ENCODE peak calls at places on chromosomes 11 and 22, in five cellular contexts. One of them, this sample, is unnamed.

GRCh38 chr11:112999518-112999917 is 38.3 kb downstream of the NCAM1 start:
- DNase-seq in pancreas: no peak
- DNase-seq in tibial nerve: no peak
- DNase-seq in A549: no peak
- DNase-seq in type B pancreatic cell: no peak
- DNase-seq in this sample: no peak

GRCh38 chr11:134532921-134533421 is 120.9 kb upstream of the B3GAT1 start:
- DNase-seq in pancreas: no peak
- DNase-seq in tibial nerve: no peak
- DNase-seq in A549: no peak
- DNase-seq in type B pancreatic cell: peak; percentile 53
- DNase-seq in this sample: no peak

GRCh38 chr22:28181332-28181731 is 262.3 kb upstream of the PITPNB start:
- DNase-seq in pancreas: no peak
- DNase-seq in tibial nerve: no peak
- DNase-seq in A549: no peak
- DNase-seq in type B pancreatic cell: no peak
- DNase-seq in this sample: no peak

GRCh38 chr11:42727879-42728278 is 583.9 kb upstream of the API5 start:
- DNase-seq in pancreas: no peak
- DNase-seq in tibial nerve: no peak
- DNase-seq in A549: no peak
- DNase-seq in type B pancreatic cell: no peak
- DNase-seq in this sample: no peak

GRCh38 chr11:119782021-119782420 is 53.0 kb upstream of the NECTIN1 start:
- DNase-seq in pancreas: no peak
- DNase-seq in tibial nerve: no peak
- DNase-seq in A549: no peak
- DNase-seq in type B pancreatic cell: no peak
- DNase-seq in this sample: no peak

GRCh38 chr22:44246615-44247326 is 66.0 kb downstream of the SHISAL1 start:
- DNase-seq in pancreas: no peak
- DNase-seq in tibial nerve: no peak
- DNase-seq in A549: no peak
- DNase-seq in type B pancreatic cell: no peak
- DNase-seq in this sample: no peak

GRCh38 chr22:45452565-45453449 is 39.3 kb downstream of the RIBC2 start:
- DNase-seq in pancreas: no peak
- DNase-seq in tibial nerve: no peak
- DNase-seq in A549: no peak
- DNase-seq in type B pancreatic cell: no peak
- DNase-seq in this sample: no peak

GRCh38 chr11:128135451-128135850 is 451.9 kb downstream of the ETS1 start:
- DNase-seq in pancreas: peak; percentile 12
- DNase-seq in tibial nerve: no peak
- DNase-seq in A549: no peak
- DNase-seq in type B pancreatic cell: no peak
- DNase-seq in this sample: no peak

GRCh38 chr11:134469627-134470026 is 57.6 kb upstream of the B3GAT1 start:
- DNase-seq in pancreas: no peak
- DNase-seq in tibial nerve: no peak
- DNase-seq in A549: peak; percentile 4
- DNase-seq in type B pancreatic cell: no peak
- DNase-seq in this sample: no peak

GRCh38 chr11:47236482-47236881 is 12.1 kb downstream of the ACP2 start:
- DNase-seq in pancreas: no peak
- DNase-seq in tibial nerve: no peak
- DNase-seq in A549: no peak
- DNase-seq in type B pancreatic cell: no peak
- DNase-seq in this sample: no peak

GRCh38 chr22:50319503-50319951 is 7.3 kb downstream of the DENND6B start:
- DNase-seq in pancreas: no peak
- DNase-seq in tibial nerve: no peak
- DNase-seq in A549: no peak
- DNase-seq in type B pancreatic cell: no peak
- DNase-seq in this sample: no peak

GRCh38 chr11:7941141-7941540 is 367 bp downstream of the OR10A3 start:
- DNase-seq in pancreas: no peak
- DNase-seq in tibial nerve: no peak
- DNase-seq in A549: no peak
- DNase-seq in type B pancreatic cell: no peak
- DNase-seq in this sample: no peak

GRCh38 chr11:76512851-76513653 is 68.2 kb downstream of the EMSY start:
- DNase-seq in pancreas: no peak
- DNase-seq in tibial nerve: no peak
- DNase-seq in A549: peak; percentile 48
- DNase-seq in type B pancreatic cell: no peak
- DNase-seq in this sample: no peak

GRCh38 chr22:46078241-46079092 is 71.9 kb upstream of the PPARA start:
- DNase-seq in pancreas: peak; percentile 85
- DNase-seq in tibial nerve: no peak
- DNase-seq in A549: peak; percentile 89
- DNase-seq in type B pancreatic cell: no peak
- DNase-seq in this sample: peak; percentile 84

GRCh38 chr11:73040046-73040445 is 102.1 kb downstream of the FCHSD2 start:
- DNase-seq in pancreas: no peak
- DNase-seq in tibial nerve: no peak
- DNase-seq in A549: no peak
- DNase-seq in type B pancreatic cell: no peak
- DNase-seq in this sample: peak; percentile 71

GRCh38 chr11:128324531-128325141 is 262.7 kb downstream of the ETS1 start:
- DNase-seq in pancreas: no peak
- DNase-seq in tibial nerve: no peak
- DNase-seq in A549: no peak
- DNase-seq in type B pancreatic cell: no peak
- DNase-seq in this sample: no peak

GRCh38 chr11:87924125-87924524 is 251.1 kb downstream of the RAB38 start:
- DNase-seq in pancreas: no peak
- DNase-seq in tibial nerve: no peak
- DNase-seq in A549: no peak
- DNase-seq in type B pancreatic cell: no peak
- DNase-seq in this sample: no peak

GRCh38 chr11:76885390-76886097 is 24.8 kb downstream of the ACER3 start:
- DNase-seq in pancreas: no peak
- DNase-seq in tibial nerve: no peak
- DNase-seq in A549: peak; percentile 6
- DNase-seq in type B pancreatic cell: no peak
- DNase-seq in this sample: no peak

GRCh38 chr11:15258433-15259350 is 144.0 kb downstream of the INSC start:
- DNase-seq in pancreas: peak; percentile 25
- DNase-seq in tibial nerve: no peak
- DNase-seq in A549: peak; percentile 62
- DNase-seq in type B pancreatic cell: no peak
- DNase-seq in this sample: no peak

GRCh38 chr11:110862407-110862806 is 150.2 kb upstream of the ARHGAP20 start:
- DNase-seq in pancreas: no peak
- DNase-seq in tibial nerve: no peak
- DNase-seq in A549: no peak
- DNase-seq in type B pancreatic cell: no peak
- DNase-seq in this sample: no peak

GRCh38 chr11:62664405-62665074 is 470 bp downstream of the C11orf98 start:
- DNase-seq in pancreas: peak; percentile 57
- DNase-seq in tibial nerve: no peak
- DNase-seq in A549: peak; percentile 72
- DNase-seq in type B pancreatic cell: no peak
- DNase-seq in this sample: no peak

GRCh38 chr11:123441161-123441560 is 11.1 kb downstream of the GRAMD1B start:
- DNase-seq in pancreas: no peak
- DNase-seq in tibial nerve: no peak
- DNase-seq in A549: no peak
- DNase-seq in type B pancreatic cell: no peak
- DNase-seq in this sample: no peak

GRCh38 chr22:33829549-33830280 is 90.6 kb downstream of the LARGE1 start:
- DNase-seq in pancreas: no peak
- DNase-seq in tibial nerve: no peak
- DNase-seq in A549: no peak
- DNase-seq in type B pancreatic cell: no peak
- DNase-seq in this sample: no peak

GRCh38 chr11:93532285-93532789 is 10.9 kb downstream of the SMCO4 start:
- DNase-seq in pancreas: no peak
- DNase-seq in tibial nerve: no peak
- DNase-seq in A549: no peak
- DNase-seq in type B pancreatic cell: no peak
- DNase-seq in this sample: no peak

GRCh38 chr22:43553451-43554258 is 141.8 kb downstream of the MPPED1 start:
- DNase-seq in pancreas: no peak
- DNase-seq in tibial nerve: no peak
- DNase-seq in A549: no peak
- DNase-seq in type B pancreatic cell: no peak
- DNase-seq in this sample: no peak

GRCh38 chr11:103525069-103525468 is 415.8 kb downstream of the DYNC2H1 start:
- DNase-seq in pancreas: no peak
- DNase-seq in tibial nerve: no peak
- DNase-seq in A549: no peak
- DNase-seq in type B pancreatic cell: no peak
- DNase-seq in this sample: no peak

GRCh38 chr11:86743223-86744118 is 56.9 kb upstream of the PRSS23 start:
- DNase-seq in pancreas: peak; percentile 20
- DNase-seq in tibial nerve: peak; percentile 42
- DNase-seq in A549: peak; percentile 94
- DNase-seq in type B pancreatic cell: no peak
- DNase-seq in this sample: no peak

DNA sequence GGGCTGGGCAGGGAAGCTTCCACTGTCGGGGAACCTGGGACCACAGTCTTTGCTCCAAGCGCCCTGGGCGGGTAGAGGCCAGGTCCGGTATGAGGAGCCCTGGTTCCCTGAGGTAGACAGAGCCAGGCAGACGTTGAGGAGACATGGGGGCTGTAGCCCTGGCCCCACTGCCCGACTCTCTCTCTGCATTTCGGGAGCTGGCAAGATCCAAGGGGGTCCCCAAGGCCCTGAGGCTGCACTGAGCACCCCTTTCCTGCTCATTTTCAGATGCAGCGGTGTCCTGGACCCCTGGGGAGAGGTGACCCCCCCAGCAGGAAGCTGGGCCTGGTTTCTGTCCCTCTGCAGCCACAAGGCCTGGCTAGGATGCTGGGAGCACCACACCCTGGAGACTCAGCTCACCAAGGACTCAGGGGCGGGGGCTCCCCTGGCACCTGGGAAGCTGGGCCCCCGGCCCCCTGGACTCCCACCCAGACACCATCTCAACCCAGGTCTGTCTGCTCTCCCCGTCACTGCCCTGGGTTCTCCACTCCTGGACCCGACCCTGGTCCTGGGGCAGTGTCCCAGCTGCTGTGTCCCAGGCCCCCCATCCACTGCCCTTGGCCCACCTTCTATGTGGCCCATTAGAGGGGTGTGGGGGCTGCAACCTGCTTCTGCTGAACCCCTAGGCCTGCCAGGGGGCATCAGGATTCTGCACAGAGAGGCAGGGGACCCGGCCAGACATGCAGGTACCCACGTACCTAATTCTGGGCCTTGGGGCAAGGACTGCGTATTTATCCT is 15.0 kb upstream of the MUC6 start:
- DNase-seq in pancreas: no peak
- DNase-seq in tibial nerve: no peak
- DNase-seq in A549: no peak
- DNase-seq in type B pancreatic cell: no peak
- DNase-seq in this sample: no peak
- TF ChIP-seq CTCF in pancreas: no peak
- TF ChIP-seq CTCF in tibial nerve: no peak
- TF ChIP-seq CTCF in A549: no peak
- TF ChIP-seq CTCF in type B pancreatic cell: peak; percentile 6
- TF ChIP-seq CTCF in this sample: peak; percentile 6

DNA sequence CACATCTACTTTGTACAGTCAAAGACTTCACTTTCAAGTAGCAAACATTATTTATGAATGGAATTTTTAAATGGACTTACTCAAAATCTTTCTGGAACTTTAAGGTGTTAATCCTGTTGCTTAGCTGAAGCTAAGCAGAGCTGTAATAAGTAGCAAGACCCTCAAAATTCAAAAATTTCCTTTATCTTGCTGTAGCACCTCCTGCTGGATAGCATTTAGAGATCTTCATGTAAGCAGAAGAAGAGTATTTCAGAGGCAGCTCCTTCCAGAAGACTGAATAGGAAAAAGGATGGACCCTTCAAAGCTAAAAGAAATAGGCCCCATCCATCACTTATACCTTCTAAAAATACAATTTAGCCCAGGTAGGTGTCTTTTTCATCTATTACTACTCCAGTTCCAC is 3.4 kb downstream of the PHF21A start:
- DNase-seq in pancreas: no peak
- DNase-seq in tibial nerve: no peak
- DNase-seq in A549: no peak
- DNase-seq in type B pancreatic cell: no peak
- DNase-seq in this sample: no peak
- TF ChIP-seq CTCF in pancreas: no peak
- TF ChIP-seq CTCF in tibial nerve: no peak
- TF ChIP-seq CTCF in A549: peak; percentile 45
- TF ChIP-seq CTCF in type B pancreatic cell: peak; percentile 57
- TF ChIP-seq CTCF in this sample: no peak

GRCh38 chr11:91041626-91042025 is 818.8 kb upstream of the CHORDC1 start:
- DNase-seq in pancreas: no peak
- DNase-seq in tibial nerve: no peak
- DNase-seq in A549: no peak
- DNase-seq in type B pancreatic cell: no peak
- DNase-seq in this sample: no peak
- TF ChIP-seq CTCF in pancreas: no peak
- TF ChIP-seq CTCF in tibial nerve: no peak
- TF ChIP-seq CTCF in A549: peak; percentile 26
- TF ChIP-seq CTCF in type B pancreatic cell: peak; percentile 14
- TF ChIP-seq CTCF in this sample: peak; percentile 23

GRCh38 chr11:68843703-68844312 is 2.1 kb upstream of the CPT1A start:
- DNase-seq in pancreas: peak; percentile 95
- DNase-seq in tibial nerve: no peak
- DNase-seq in A549: peak; percentile 51
- DNase-seq in type B pancreatic cell: peak; percentile 81
- DNase-seq in this sample: no peak
- TF ChIP-seq CTCF in pancreas: peak; percentile 38
- TF ChIP-seq CTCF in tibial nerve: peak; percentile 41
- TF ChIP-seq CTCF in A549: no peak
- TF ChIP-seq CTCF in type B pancreatic cell: peak; percentile 60
- TF ChIP-seq CTCF in this sample: peak; percentile 44

GRCh38 chr11:65400295-65401072 is 14.0 kb downstream of the FRMD8 start:
- DNase-seq in pancreas: no peak
- DNase-seq in tibial nerve: no peak
- DNase-seq in A549: no peak
- DNase-seq in type B pancreatic cell: no peak
- DNase-seq in this sample: no peak
- TF ChIP-seq CTCF in pancreas: no peak
- TF ChIP-seq CTCF in tibial nerve: no peak
- TF ChIP-seq CTCF in A549: no peak
- TF ChIP-seq CTCF in type B pancreatic cell: no peak
- TF ChIP-seq CTCF in this sample: no peak

GRCh38 chr11:67732045-67732787 is 57.8 kb upstream of the ALDH3B2 start:
- DNase-seq in pancreas: no peak
- DNase-seq in tibial nerve: no peak
- DNase-seq in A549: peak; percentile 56
- DNase-seq in type B pancreatic cell: no peak
- DNase-seq in this sample: no peak
- TF ChIP-seq CTCF in pancreas: peak; percentile 28
- TF ChIP-seq CTCF in tibial nerve: peak; percentile 34
- TF ChIP-seq CTCF in A549: peak; percentile 68
- TF ChIP-seq CTCF in type B pancreatic cell: peak; percentile 56
- TF ChIP-seq CTCF in this sample: no peak

This sample was measured in dorsolateral prefrontal cortex.